ENCODE peak calls at places on chromosomes 3 and 15, in six cellular contexts. One of them, this sample, is unnamed.

GRCh38 chr3:110773413-110773954 is 298.1 kb upstream of the NECTIN3 start:
- DNase-seq in HEK293T: no peak
- DNase-seq in hepatic stellate cell: peak; percentile 2
- DNase-seq in HFF-Myc: peak; percentile 59
- DNase-seq in HCT116: peak; percentile 93
- DNase-seq in fibroblast of pulmonary artery: peak; percentile 59
- DNase-seq in this sample: no peak

GRCh38 chr3:157179365-157179803 is 19.4 kb upstream of the CCNL1 start:
- DNase-seq in HFF-Myc: no peak
- DNase-seq in hepatic stellate cell: no peak
- DNase-seq in HCT116: no peak
- DNase-seq in fibroblast of pulmonary artery: no peak
- DNase-seq in HEK293T: no peak
- DNase-seq in this sample: no peak

GRCh38 chr3:945738-946137 is 147.1 kb upstream of the CNTN6 start:
- DNase-seq in HEK293T: no peak
- DNase-seq in fibroblast of pulmonary artery: no peak
- DNase-seq in hepatic stellate cell: no peak
- DNase-seq in HCT116: no peak
- DNase-seq in HFF-Myc: no peak
- DNase-seq in this sample: no peak

GRCh38 chr15:98896802-98897732 is 110.5 kb downstream of the PGPEP1L start:
- DNase-seq in HEK293T: peak; percentile 21
- DNase-seq in HFF-Myc: peak; percentile 97
- DNase-seq in HCT116: peak; percentile 77
- DNase-seq in fibroblast of pulmonary artery: peak; percentile 99
- DNase-seq in hepatic stellate cell: peak; percentile 91
- DNase-seq in this sample: peak; percentile 97

GRCh38 chr3:126132751-126133511 is 47.5 kb downstream of the ALDH1L1 start:
- DNase-seq in fibroblast of pulmonary artery: peak; percentile 29
- DNase-seq in HFF-Myc: no peak
- DNase-seq in hepatic stellate cell: no peak
- DNase-seq in HCT116: no peak
- DNase-seq in HEK293T: no peak
- DNase-seq in this sample: no peak

GRCh38 chr3:27943106-27943505 is 221.0 kb upstream of the EOMES start:
- DNase-seq in fibroblast of pulmonary artery: peak; percentile 19
- DNase-seq in HFF-Myc: no peak
- DNase-seq in HEK293T: peak; percentile 40
- DNase-seq in HCT116: peak; percentile 29
- DNase-seq in hepatic stellate cell: no peak
- DNase-seq in this sample: peak; percentile 3

GRCh38 chr3:27279153-27279552 is 90.0 kb downstream of the NEK10 start:
- DNase-seq in HFF-Myc: no peak
- DNase-seq in hepatic stellate cell: no peak
- DNase-seq in HEK293T: no peak
- DNase-seq in HCT116: no peak
- DNase-seq in fibroblast of pulmonary artery: peak; percentile 34
- DNase-seq in this sample: no peak

GRCh38 chr3:127195417-127195816 is 2.5 kb downstream of the PRR23E start:
- DNase-seq in fibroblast of pulmonary artery: no peak
- DNase-seq in HCT116: no peak
- DNase-seq in hepatic stellate cell: no peak
- DNase-seq in HEK293T: no peak
- DNase-seq in HFF-Myc: no peak
- DNase-seq in this sample: no peak

GRCh38 chr3:125194849-125195601 is 17.5 kb downstream of the SLC12A8 start:
- DNase-seq in HFF-Myc: peak; percentile 72
- DNase-seq in HCT116: no peak
- DNase-seq in hepatic stellate cell: no peak
- DNase-seq in fibroblast of pulmonary artery: peak; percentile 36
- DNase-seq in HEK293T: no peak
- DNase-seq in this sample: no peak

GRCh38 chr15:101126618-101127502 is 125.0 kb downstream of the CHSY1 start:
- DNase-seq in fibroblast of pulmonary artery: peak; percentile 61
- DNase-seq in HCT116: no peak
- DNase-seq in HFF-Myc: no peak
- DNase-seq in HEK293T: no peak
- DNase-seq in hepatic stellate cell: peak; percentile 40
- DNase-seq in this sample: no peak

GRCh38 chr3:168647582-168647981 is 551.9 kb upstream of the GOLIM4 start:
- DNase-seq in HCT116: no peak
- DNase-seq in fibroblast of pulmonary artery: no peak
- DNase-seq in HFF-Myc: no peak
- DNase-seq in HEK293T: no peak
- DNase-seq in hepatic stellate cell: no peak
- DNase-seq in this sample: no peak

GRCh38 chr15:35560895-35561294 is 14.9 kb upstream of the DPH6 start:
- DNase-seq in HCT116: no peak
- DNase-seq in fibroblast of pulmonary artery: peak; percentile 33
- DNase-seq in HFF-Myc: no peak
- DNase-seq in hepatic stellate cell: no peak
- DNase-seq in HEK293T: no peak
- DNase-seq in this sample: no peak

GRCh38 chr15:39869251-39869650 is 50.8 kb downstream of the GPR176 start:
- DNase-seq in HEK293T: no peak
- DNase-seq in hepatic stellate cell: no peak
- DNase-seq in fibroblast of pulmonary artery: no peak
- DNase-seq in HFF-Myc: no peak
- DNase-seq in HCT116: no peak
- DNase-seq in this sample: no peak

GRCh38 chr3:17039579-17039978 is 154.8 kb downstream of the PLCL2 start:
- DNase-seq in hepatic stellate cell: peak; percentile 38
- DNase-seq in fibroblast of pulmonary artery: peak; percentile 97
- DNase-seq in HFF-Myc: peak; percentile 78
- DNase-seq in HEK293T: no peak
- DNase-seq in HCT116: peak; percentile 78
- DNase-seq in this sample: peak; percentile 98

GRCh38 chr3:185402561-185402960 is 39.6 kb downstream of the MAP3K13 start:
- DNase-seq in fibroblast of pulmonary artery: peak; percentile 41
- DNase-seq in HEK293T: peak; percentile 15
- DNase-seq in hepatic stellate cell: no peak
- DNase-seq in HCT116: no peak
- DNase-seq in HFF-Myc: no peak
- DNase-seq in this sample: no peak

GRCh38 chr3:106824856-106825255 is 552.4 kb upstream of the CCDC54 start:
- DNase-seq in hepatic stellate cell: no peak
- DNase-seq in fibroblast of pulmonary artery: peak; percentile 54
- DNase-seq in HFF-Myc: no peak
- DNase-seq in HCT116: peak; percentile 12
- DNase-seq in HEK293T: peak; percentile 12
- DNase-seq in this sample: peak; percentile 8

GRCh38 chr15:37995461-37996347 is 61.3 kb downstream of the TMCO5A start:
- DNase-seq in HCT116: peak; percentile 45
- DNase-seq in HEK293T: peak; percentile 15
- DNase-seq in hepatic stellate cell: no peak
- DNase-seq in HFF-Myc: peak; percentile 39
- DNase-seq in fibroblast of pulmonary artery: peak; percentile 87
- DNase-seq in this sample: no peak

GRCh38 chr3:48013288-48013980 is 2.8 kb downstream of the MAP4 start:
- DNase-seq in HEK293T: no peak
- DNase-seq in hepatic stellate cell: peak; percentile 50
- DNase-seq in fibroblast of pulmonary artery: peak; percentile 75
- DNase-seq in HFF-Myc: no peak
- DNase-seq in HCT116: peak; percentile 38
- DNase-seq in this sample: no peak

GRCh38 chr3:128845119-128845518 is 34.3 kb upstream of the ACAD9 start:
- DNase-seq in HCT116: no peak
- DNase-seq in fibroblast of pulmonary artery: no peak
- DNase-seq in hepatic stellate cell: no peak
- DNase-seq in HEK293T: no peak
- DNase-seq in HFF-Myc: no peak
- DNase-seq in this sample: no peak

GRCh38 chr15:46365612-46366011 is 730.8 kb downstream of the SQOR start:
- DNase-seq in HCT116: no peak
- DNase-seq in HEK293T: no peak
- DNase-seq in HFF-Myc: peak; percentile 2
- DNase-seq in hepatic stellate cell: no peak
- DNase-seq in fibroblast of pulmonary artery: peak; percentile 49
- DNase-seq in this sample: no peak

GRCh38 chr15:42065008-42065407 is 29.4 kb downstream of the PLA2G4D start:
- DNase-seq in HEK293T: no peak
- DNase-seq in fibroblast of pulmonary artery: no peak
- DNase-seq in HFF-Myc: no peak
- DNase-seq in HCT116: no peak
- DNase-seq in hepatic stellate cell: no peak
- DNase-seq in this sample: no peak

GRCh38 chr15:71207141-71207540 is 91.9 kb downstream of the THSD4 start:
- DNase-seq in HFF-Myc: no peak
- DNase-seq in HCT116: no peak
- DNase-seq in HEK293T: no peak
- DNase-seq in hepatic stellate cell: no peak
- DNase-seq in fibroblast of pulmonary artery: no peak
- DNase-seq in this sample: no peak

GRCh38 chr3:183265713-183266417 is 12.8 kb downstream of the B3GNT5 start:
- DNase-seq in HFF-Myc: peak; percentile 27
- DNase-seq in HEK293T: no peak
- DNase-seq in HCT116: peak; percentile 81
- DNase-seq in fibroblast of pulmonary artery: peak; percentile 85
- DNase-seq in hepatic stellate cell: no peak
- DNase-seq in this sample: peak; percentile 63

GRCh38 chr15:56715220-56715619 is 18.1 kb downstream of the ZNF280D start:
- DNase-seq in fibroblast of pulmonary artery: no peak
- DNase-seq in HEK293T: no peak
- DNase-seq in HCT116: no peak
- DNase-seq in hepatic stellate cell: no peak
- DNase-seq in HFF-Myc: no peak
- DNase-seq in this sample: no peak

GRCh38 chr3:133930341-133930933 is 34.8 kb upstream of the RAB6B start:
- DNase-seq in fibroblast of pulmonary artery: peak; percentile 91
- DNase-seq in hepatic stellate cell: peak; percentile 58
- DNase-seq in HEK293T: peak; percentile 42
- DNase-seq in HFF-Myc: no peak
- DNase-seq in HCT116: peak; percentile 41
- DNase-seq in this sample: no peak

GRCh38 chr3:8854656-8855055 is 85.2 kb upstream of the OXTR start:
- DNase-seq in HFF-Myc: no peak
- DNase-seq in hepatic stellate cell: no peak
- DNase-seq in fibroblast of pulmonary artery: no peak
- DNase-seq in HCT116: no peak
- DNase-seq in HEK293T: no peak
- DNase-seq in this sample: no peak

GRCh38 chr3:49164983-49165720 is 979 bp downstream of the CCDC71 start:
- DNase-seq in HEK293T: no peak
- DNase-seq in HFF-Myc: no peak
- DNase-seq in fibroblast of pulmonary artery: no peak
- DNase-seq in hepatic stellate cell: peak; percentile 38
- DNase-seq in HCT116: no peak
- DNase-seq in this sample: no peak

GRCh38 chr3:129383292-129383860 is 45.1 kb downstream of the EFCAB12 start:
- DNase-seq in HCT116: peak; percentile 19
- DNase-seq in hepatic stellate cell: peak; percentile 89
- DNase-seq in HEK293T: peak; percentile 81
- DNase-seq in fibroblast of pulmonary artery: peak; percentile 76
- DNase-seq in HFF-Myc: peak; percentile 57
- DNase-seq in this sample: peak; percentile 65

GRCh38 chr3:60250810-60251209 is 1000.4 kb downstream of the FHIT start:
- DNase-seq in HEK293T: no peak
- DNase-seq in HCT116: no peak
- DNase-seq in hepatic stellate cell: no peak
- DNase-seq in HFF-Myc: no peak
- DNase-seq in fibroblast of pulmonary artery: no peak
- DNase-seq in this sample: no peak

GRCh38 chr3:141237701-141238521 is 6.3 kb downstream of the PXYLP1 start:
- DNase-seq in HEK293T: no peak
- DNase-seq in HCT116: no peak
- DNase-seq in HFF-Myc: no peak
- DNase-seq in fibroblast of pulmonary artery: no peak
- DNase-seq in hepatic stellate cell: no peak
- DNase-seq in this sample: no peak

GRCh38 chr15:68609618-68610017 is 30.8 kb downstream of the CORO2B start:
- DNase-seq in HFF-Myc: no peak
- DNase-seq in HCT116: no peak
- DNase-seq in HEK293T: no peak
- DNase-seq in fibroblast of pulmonary artery: peak; percentile 80
- DNase-seq in hepatic stellate cell: no peak
- DNase-seq in this sample: no peak

GRCh38 chr3:150787741-150788370 is 24.9 kb upstream of the SIAH2 start:
- DNase-seq in hepatic stellate cell: peak; percentile 51
- DNase-seq in HEK293T: peak; percentile 75
- DNase-seq in HCT116: peak; percentile 69
- DNase-seq in HFF-Myc: peak; percentile 15
- DNase-seq in fibroblast of pulmonary artery: peak; percentile 73
- DNase-seq in this sample: no peak

GRCh38 chr15:48426047-48426446 is 94.8 kb downstream of the DUT start:
- DNase-seq in HEK293T: no peak
- DNase-seq in hepatic stellate cell: no peak
- DNase-seq in HFF-Myc: no peak
- DNase-seq in fibroblast of pulmonary artery: no peak
- DNase-seq in HCT116: no peak
- DNase-seq in this sample: no peak

GRCh38 chr3:69339766-69340165 is 46.1 kb downstream of the FRMD4B start:
- DNase-seq in hepatic stellate cell: no peak
- DNase-seq in fibroblast of pulmonary artery: no peak
- DNase-seq in HFF-Myc: no peak
- DNase-seq in HEK293T: no peak
- DNase-seq in HCT116: no peak
- DNase-seq in this sample: no peak

GRCh38 chr3:3110299-3110630 is at the start of gene IL5RA:
- DNase-seq in HEK293T: no peak
- DNase-seq in HCT116: no peak
- DNase-seq in hepatic stellate cell: no peak
- DNase-seq in fibroblast of pulmonary artery: peak; percentile 48
- DNase-seq in HFF-Myc: no peak
- DNase-seq in this sample: no peak

GRCh38 chr15:68829068-68829467 is 8.4 kb upstream of the ANP32A start:
- DNase-seq in fibroblast of pulmonary artery: peak; percentile 26
- DNase-seq in HCT116: no peak
- DNase-seq in HEK293T: peak; percentile 46
- DNase-seq in hepatic stellate cell: no peak
- DNase-seq in HFF-Myc: no peak
- DNase-seq in this sample: peak; percentile 16

GRCh38 chr3:132660745-132661067 is 577 bp downstream of the UBA5 start:
- DNase-seq in HEK293T: no peak
- DNase-seq in HFF-Myc: no peak
- DNase-seq in HCT116: peak; percentile 4
- DNase-seq in fibroblast of pulmonary artery: peak; percentile 13
- DNase-seq in hepatic stellate cell: peak; percentile 21
- DNase-seq in this sample: peak; percentile 26

GRCh38 chr3:16512435-16513140 is 911 bp downstream of the RFTN1 start:
- DNase-seq in HFF-Myc: no peak
- DNase-seq in HEK293T: no peak
- DNase-seq in fibroblast of pulmonary artery: no peak
- DNase-seq in hepatic stellate cell: peak; percentile 75
- DNase-seq in HCT116: no peak
- DNase-seq in this sample: no peak

GRCh38 chr3:194136519-194137313 is 768 bp downstream of the HES1 start:
- DNase-seq in hepatic stellate cell: peak; percentile 75
- DNase-seq in HFF-Myc: no peak
- DNase-seq in HEK293T: no peak
- DNase-seq in HCT116: no peak
- DNase-seq in fibroblast of pulmonary artery: peak; percentile 91
- DNase-seq in this sample: no peak

GRCh38 chr3:55746808-55747413 is 259.8 kb upstream of the WNT5A start:
- DNase-seq in fibroblast of pulmonary artery: peak; percentile 40
- DNase-seq in HEK293T: no peak
- DNase-seq in hepatic stellate cell: no peak
- DNase-seq in HFF-Myc: no peak
- DNase-seq in HCT116: no peak
- DNase-seq in this sample: no peak

This sample was measured in SW 1271.